ENCODE peak calls at places on chromosomes 5 and 9, in five cellular contexts. One of them, this sample, is unnamed. For H3K27me3, the result is how much of the 10 kb centered on the place peaks cover.

GRCh38 chr5:124996764-124997077 is 250.3 kb upstream of the ZNF608 start:
- DNase-seq in GM23248: peak
- DNase-seq in heart left ventricle: no peak
- DNase-seq in H7: no peak
- DNase-seq in astrocyte: peak
- DNase-seq in this sample: no peak

GRCh38 chr5:54063817-54064216 is 246.6 kb downstream of the ARL15 start:
- DNase-seq in GM23248: peak
- DNase-seq in heart left ventricle: no peak
- DNase-seq in H7: no peak
- DNase-seq in astrocyte: peak
- DNase-seq in this sample: no peak

GRCh38 chr9:82513242-82513750 is 524.7 kb downstream of the SPATA31D1 start:
- DNase-seq in GM23248: peak
- DNase-seq in heart left ventricle: no peak
- DNase-seq in H7: no peak
- DNase-seq in astrocyte: peak
- DNase-seq in this sample: peak

GRCh38 chr9:70303268-70303667 is 44.5 kb downstream of the SMC5 start:
- DNase-seq in GM23248: peak
- DNase-seq in heart left ventricle: no peak
- DNase-seq in H7: no peak
- DNase-seq in astrocyte: no peak
- DNase-seq in this sample: no peak

GRCh38 chr5:144979516-144980264 is 809.0 kb downstream of the KCTD16 start:
- DNase-seq in GM23248: no peak
- DNase-seq in heart left ventricle: no peak
- DNase-seq in H7: no peak
- DNase-seq in astrocyte: no peak
- DNase-seq in this sample: no peak

GRCh38 chr9:16572005-16572727 is 298.3 kb downstream of the BNC2 start:
- DNase-seq in GM23248: no peak
- DNase-seq in heart left ventricle: no peak
- DNase-seq in H7: no peak
- DNase-seq in astrocyte: no peak
- DNase-seq in this sample: no peak

GRCh38 chr5:140631063-140631462 is 1.9 kb downstream of the CD14 start:
- DNase-seq in GM23248: no peak
- DNase-seq in heart left ventricle: no peak
- DNase-seq in H7: no peak
- DNase-seq in astrocyte: no peak
- DNase-seq in this sample: no peak

GRCh38 chr9:21576331-21577189 is 94.4 kb upstream of the IFNE start:
- DNase-seq in GM23248: peak
- DNase-seq in heart left ventricle: no peak
- DNase-seq in H7: no peak
- DNase-seq in astrocyte: peak
- DNase-seq in this sample: peak

GRCh38 chr9:89954229-89954628 is 349.4 kb downstream of the GADD45G start:
- DNase-seq in GM23248: no peak
- DNase-seq in heart left ventricle: no peak
- DNase-seq in H7: no peak
- DNase-seq in astrocyte: no peak
- DNase-seq in this sample: no peak

GRCh38 chr5:17219006-17219422 is 1.6 kb downstream of the BASP1 start:
- DNase-seq in GM23248: peak
- DNase-seq in heart left ventricle: no peak
- DNase-seq in H7: peak
- DNase-seq in astrocyte: no peak
- DNase-seq in this sample: peak

DNA sequence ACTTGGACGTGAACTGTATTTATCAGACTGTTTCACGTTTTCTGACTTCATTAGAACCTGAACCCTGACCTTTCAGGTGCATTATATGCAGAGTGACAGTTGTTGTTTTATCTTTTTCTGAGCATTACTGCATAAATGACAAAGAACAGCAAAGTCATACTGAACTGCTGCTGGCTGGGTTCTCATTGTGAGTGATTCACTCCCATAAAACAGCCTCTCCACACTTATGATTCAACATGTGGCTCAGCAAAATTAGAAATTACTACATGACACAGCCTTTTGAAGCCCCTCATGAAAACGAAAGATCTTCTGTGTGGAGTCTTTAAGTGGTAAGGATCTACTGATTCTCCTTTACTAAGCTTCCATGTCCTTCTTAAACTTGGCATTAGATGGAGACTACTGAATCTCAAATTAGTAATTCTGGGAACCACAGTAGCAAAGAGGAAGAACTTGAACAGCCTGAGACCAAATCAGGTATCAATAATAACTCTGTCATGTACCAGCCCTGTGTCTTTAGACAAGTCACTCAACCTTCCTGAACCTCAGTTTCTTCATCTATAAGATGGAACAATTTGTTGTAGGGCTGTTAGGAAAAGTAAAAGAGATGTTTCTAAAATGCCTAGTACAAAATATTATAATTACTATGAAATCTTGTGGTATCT is 172.3 kb upstream of the GNA14 start:
- DNase-seq in GM23248: peak
- DNase-seq in heart left ventricle: no peak
- DNase-seq in H7: no peak
- DNase-seq in astrocyte: peak
- DNase-seq in this sample: peak
- H3K27me3 ChIP-seq in GM23248: under half
- H3K27me3 ChIP-seq in heart left ventricle: under half
- H3K27me3 ChIP-seq in H7: under half
- H3K27me3 ChIP-seq in astrocyte: under half
- H3K27me3 ChIP-seq in this sample: under half

DNA sequence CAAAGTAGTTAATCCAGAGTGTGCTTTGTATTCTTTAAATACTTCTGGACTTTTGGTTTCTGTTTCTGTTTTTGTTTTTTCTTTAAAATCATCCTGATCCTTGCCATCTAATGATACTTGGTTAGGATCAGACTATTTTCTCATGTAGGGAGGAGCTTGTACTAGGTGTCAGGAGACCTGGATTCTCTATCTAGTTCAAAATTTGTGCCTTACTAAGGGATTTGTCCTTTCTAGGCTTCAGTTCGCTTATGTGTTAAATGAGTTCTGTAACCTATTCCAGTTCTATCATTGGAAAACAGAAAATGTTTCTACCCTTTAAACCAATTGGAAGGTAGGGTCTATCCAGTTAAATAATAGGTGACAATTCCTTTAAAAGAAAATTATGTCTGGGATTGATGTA is 3.3 kb upstream of the MEF2C start:
- DNase-seq in GM23248: no peak
- DNase-seq in heart left ventricle: no peak
- DNase-seq in H7: no peak
- DNase-seq in astrocyte: no peak
- DNase-seq in this sample: no peak
- H3K4me3 ChIP-seq in GM23248: peak
- H3K4me3 ChIP-seq in heart left ventricle: peak
- H3K4me3 ChIP-seq in H7: no peak
- H3K4me3 ChIP-seq in astrocyte: no peak
- H3K4me3 ChIP-seq in this sample: peak

DNA sequence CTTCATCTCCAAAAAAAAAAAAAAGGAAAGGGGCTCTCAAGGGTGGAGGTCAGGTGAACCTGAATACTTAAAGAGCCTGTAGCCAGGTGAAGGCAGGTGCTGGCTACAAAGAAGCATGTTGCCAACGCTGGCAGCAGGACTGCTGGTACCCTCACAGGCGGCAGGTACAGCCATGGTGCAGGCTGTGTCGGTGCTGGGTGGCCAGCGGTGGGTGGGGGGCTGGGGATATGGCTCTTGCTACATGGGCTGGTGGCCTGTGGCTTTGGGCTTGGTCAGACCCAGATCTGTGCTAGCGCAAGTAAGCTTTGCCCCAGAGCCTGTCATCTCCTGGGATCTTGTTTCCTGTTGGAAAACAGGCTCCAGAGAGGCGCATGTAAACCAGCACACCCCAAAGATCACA is 86.3 kb upstream of the PHYKPL start:
- DNase-seq in GM23248: no peak
- DNase-seq in heart left ventricle: no peak
- DNase-seq in H7: no peak
- DNase-seq in astrocyte: no peak
- DNase-seq in this sample: no peak
- H3K27me3 ChIP-seq in GM23248: under half
- H3K27me3 ChIP-seq in heart left ventricle: under half
- H3K27me3 ChIP-seq in H7: under half
- H3K27me3 ChIP-seq in astrocyte: under half
- H3K27me3 ChIP-seq in this sample: under half

GRCh38 chr5:83507431-83507830 is 35.9 kb downstream of the VCAN start:
- DNase-seq in GM23248: no peak
- DNase-seq in heart left ventricle: no peak
- DNase-seq in H7: no peak
- DNase-seq in astrocyte: no peak
- DNase-seq in this sample: no peak

GRCh38 chr5:83513081-83513480 is 41.5 kb downstream of the VCAN start:
- DNase-seq in GM23248: no peak
- DNase-seq in heart left ventricle: no peak
- DNase-seq in H7: no peak
- DNase-seq in astrocyte: no peak
- DNase-seq in this sample: no peak

GRCh38 chr5:83512051-83512745 is 40.7 kb downstream of the VCAN start:
- DNase-seq in GM23248: no peak
- DNase-seq in heart left ventricle: no peak
- DNase-seq in H7: no peak
- DNase-seq in astrocyte: peak
- DNase-seq in this sample: no peak

GRCh38 chr5:83509535-83509934 is 38.0 kb downstream of the VCAN start:
- DNase-seq in GM23248: peak
- DNase-seq in heart left ventricle: peak
- DNase-seq in H7: peak
- DNase-seq in astrocyte: peak
- DNase-seq in this sample: peak

GRCh38 chr5:83510199-83510730 is 38.7 kb downstream of the VCAN start:
- DNase-seq in GM23248: no peak
- DNase-seq in heart left ventricle: no peak
- DNase-seq in H7: no peak
- DNase-seq in astrocyte: peak
- DNase-seq in this sample: no peak
- H3K4me3 ChIP-seq in GM23248: no peak
- H3K4me3 ChIP-seq in heart left ventricle: no peak
- H3K4me3 ChIP-seq in H7: no peak
- H3K4me3 ChIP-seq in astrocyte: no peak
- H3K4me3 ChIP-seq in this sample: no peak

GRCh38 chr9:36005891-36006290 is 30.8 kb upstream of the RECK start:
- DNase-seq in GM23248: no peak
- DNase-seq in heart left ventricle: no peak
- DNase-seq in H7: no peak
- DNase-seq in astrocyte: no peak
- DNase-seq in this sample: no peak
- H3K27me3 ChIP-seq in GM23248: under half
- H3K27me3 ChIP-seq in heart left ventricle: under half
- H3K27me3 ChIP-seq in H7: under half
- H3K27me3 ChIP-seq in astrocyte: under half
- H3K27me3 ChIP-seq in this sample: under half

GRCh38 chr5:71695561-71695960 is 23.5 kb upstream of the CARTPT start:
- DNase-seq in GM23248: no peak
- DNase-seq in heart left ventricle: no peak
- DNase-seq in H7: no peak
- DNase-seq in astrocyte: peak
- DNase-seq in this sample: no peak

GRCh38 chr5:71699233-71699632 is 19.8 kb upstream of the CARTPT start:
- DNase-seq in GM23248: no peak
- DNase-seq in heart left ventricle: no peak
- DNase-seq in H7: no peak
- DNase-seq in astrocyte: no peak
- DNase-seq in this sample: no peak

GRCh38 chr5:71700803-71701202 is 18.3 kb upstream of the CARTPT start:
- DNase-seq in GM23248: no peak
- DNase-seq in heart left ventricle: no peak
- DNase-seq in H7: no peak
- DNase-seq in astrocyte: no peak
- DNase-seq in this sample: no peak

GRCh38 chr5:71699751-71700150 is 19.3 kb upstream of the CARTPT start:
- DNase-seq in GM23248: no peak
- DNase-seq in heart left ventricle: no peak
- DNase-seq in H7: no peak
- DNase-seq in astrocyte: no peak
- DNase-seq in this sample: no peak

DNA sequence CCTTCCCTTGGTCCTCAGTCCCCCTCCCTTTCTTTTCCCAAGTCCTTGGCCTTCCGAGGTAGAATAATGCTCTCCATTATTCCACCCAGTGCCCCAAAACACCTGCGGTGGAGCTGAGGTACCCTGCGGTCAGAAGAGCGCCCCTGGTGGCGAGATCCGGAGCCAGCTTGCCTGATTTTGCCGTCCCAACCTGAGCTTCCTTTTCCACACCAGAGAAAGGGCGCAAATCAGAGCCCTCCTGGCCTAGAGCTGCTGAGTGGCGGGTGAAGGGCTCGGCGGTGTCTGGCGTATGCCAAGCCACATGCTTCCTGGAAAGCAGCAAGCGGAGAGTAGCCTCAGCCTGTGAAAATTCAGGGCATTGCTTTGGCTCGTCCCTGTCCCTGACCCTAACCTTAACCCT is 21.1 kb upstream of the CARTPT start:
- DNase-seq in GM23248: no peak
- DNase-seq in heart left ventricle: no peak
- DNase-seq in H7: peak
- DNase-seq in astrocyte: no peak
- DNase-seq in this sample: no peak
- H3K4me3 ChIP-seq in GM23248: no peak
- H3K4me3 ChIP-seq in heart left ventricle: no peak
- H3K4me3 ChIP-seq in H7: no peak
- H3K4me3 ChIP-seq in astrocyte: no peak
- H3K4me3 ChIP-seq in this sample: no peak

DNA sequence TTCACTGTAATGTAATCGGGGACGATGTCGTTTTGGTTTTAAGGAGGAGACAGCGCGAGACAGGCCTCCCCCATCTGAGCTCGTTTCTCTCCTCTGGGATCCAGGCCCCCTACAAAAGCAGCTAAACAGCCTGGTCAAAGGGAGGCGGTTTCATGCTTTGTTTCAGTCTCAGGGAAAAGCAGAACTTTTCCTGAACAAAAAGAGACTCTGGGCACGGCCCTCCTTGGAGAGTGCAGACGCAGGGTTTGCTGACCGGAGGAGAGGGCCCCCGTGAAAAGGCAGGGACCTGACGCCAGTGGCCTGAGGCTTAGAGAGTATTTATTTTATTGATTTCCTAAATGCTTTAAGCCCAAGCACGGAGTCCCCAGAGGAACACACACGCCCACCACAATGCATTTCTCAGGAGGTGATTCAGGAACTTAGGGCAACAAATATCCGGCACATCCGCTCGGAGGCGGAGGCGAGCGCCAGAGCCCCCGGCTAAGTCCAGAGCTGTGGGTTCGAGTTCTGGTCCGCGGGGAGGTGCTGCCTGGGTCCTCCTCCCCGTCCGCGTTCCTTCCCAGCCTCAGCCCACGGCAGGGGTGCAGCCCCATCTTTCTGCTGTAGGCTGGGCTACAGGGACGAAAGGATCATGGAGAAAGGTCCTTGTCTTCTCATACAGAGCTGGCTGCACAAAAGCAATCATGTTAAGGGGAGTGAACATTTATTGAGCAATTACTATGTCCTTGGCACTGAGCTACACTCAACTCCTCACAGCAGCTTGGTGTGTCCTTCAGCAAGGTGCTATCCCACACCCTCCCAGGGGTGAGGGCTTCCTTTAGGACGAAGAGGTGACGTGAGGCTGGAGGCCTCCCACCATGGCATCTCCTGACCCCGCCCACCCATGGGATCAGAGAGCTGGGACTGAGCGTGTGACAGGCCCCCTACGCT is 40.0 kb downstream of the PTGES start:
- DNase-seq in GM23248: peak
- DNase-seq in heart left ventricle: no peak
- DNase-seq in H7: peak
- DNase-seq in astrocyte: peak
- DNase-seq in this sample: peak
- H3K27me3 ChIP-seq in GM23248: under half
- H3K27me3 ChIP-seq in heart left ventricle: under half
- H3K27me3 ChIP-seq in H7: under half
- H3K27me3 ChIP-seq in astrocyte: under half
- H3K27me3 ChIP-seq in this sample: under half

GRCh38 chr5:59764361-59764760 is 129.2 kb downstream of the PDE4D start:
- DNase-seq in GM23248: no peak
- DNase-seq in heart left ventricle: no peak
- DNase-seq in H7: no peak
- DNase-seq in astrocyte: no peak
- DNase-seq in this sample: no peak
- H3K4me3 ChIP-seq in GM23248: no peak
- H3K4me3 ChIP-seq in heart left ventricle: no peak
- H3K4me3 ChIP-seq in H7: no peak
- H3K4me3 ChIP-seq in astrocyte: no peak
- H3K4me3 ChIP-seq in this sample: no peak

This sample was measured in MG63.